ENCODE peak calls at places on chromosome 1, in five cellular contexts. J, N, M, O and U are unnamed samples.

GRCh38 chr1:21320410-21321107 is 30.3 kb upstream of the ECE1 start:
- DNase-seq in M (no peak), N (no peak), O (no peak), J (no peak), U (peak; percentile 34)

GRCh38 chr1:212952596-212952995 is 2.3 kb downstream of the VASH2 start:
- DNase-seq in J (no peak), M (no peak), O (no peak), N (no peak), U (no peak)

GRCh38 chr1:12615916-12616708 is 1.9 kb downstream of the DHRS3 start:
- DNase-seq in N (peak; percentile 66), J (no peak), O (no peak), M (no peak), U (peak; percentile 84)

GRCh38 chr1:93180723-93181613 is at the start of gene CCDC18:
- DNase-seq in M (no peak), J (no peak), N (no peak), O (peak; percentile 55), U (peak; percentile 19)

GRCh38 chr1:227945891-227946623 is 1.7 kb downstream of the WNT9A start:
- DNase-seq in J (no peak), M (peak; percentile 55), O (peak; percentile 24), N (peak; percentile 57), U (peak; percentile 74)

GRCh38 chr1:158333405-158334145 is 2.2 kb upstream of the CD1B start:
- DNase-seq in M (no peak), N (no peak), O (no peak), J (no peak), U (no peak)

GRCh38 chr1:211928993-211929637 is 98.6 kb upstream of the LPGAT1 start:
- DNase-seq in M (peak; percentile 50), O (no peak), J (no peak), N (no peak), U (no peak)

GRCh38 chr1:164440222-164440621 is 118.8 kb upstream of the PBX1 start:
- DNase-seq in J (no peak), O (peak; percentile 18), N (peak; percentile 52), M (no peak), U (peak; percentile 35)

GRCh38 chr1:27589841-27590426 is 14.0 kb downstream of the AHDC1 start:
- DNase-seq in M (no peak), O (no peak), J (no peak), N (peak; percentile 65), U (peak; percentile 77)

GRCh38 chr1:84712288-84712874 is 22.1 kb upstream of the SSX2IP start:
- DNase-seq in J (no peak), N (no peak), O (peak; percentile 21), M (no peak), U (no peak)

GRCh38 chr1:36305915-36306209 is 306 bp upstream of the SH3D21 start:
- DNase-seq in O (no peak), J (no peak), M (no peak), N (no peak), U (no peak)

GRCh38 chr1:16967095-16967567 is 13.3 kb downstream of the MFAP2 start:
- DNase-seq in J (no peak), O (peak; percentile 66), N (peak; percentile 76), M (no peak), U (no peak)

GRCh38 chr1:55212349-55213028 is 2.7 kb downstream of the USP24 start:
- DNase-seq in J (no peak), N (no peak), M (no peak), O (no peak), U (no peak)

GRCh38 chr1:119728007-119728406 is 16.3 kb downstream of the PHGDH start:
- DNase-seq in M (no peak), N (no peak), J (no peak), O (no peak), U (no peak)

GRCh38 chr1:38991638-38992449 is 768 bp downstream of the AKIRIN1 start:
- DNase-seq in O (peak; percentile 25), J (no peak), N (peak; percentile 57), M (peak; percentile 29), U (peak; percentile 70)

GRCh38 chr1:17759114-17759513 is 4.0 kb downstream of the ACTL8 start:
- DNase-seq in O (no peak), M (no peak), N (no peak), J (no peak), U (peak; percentile 59)

GRCh38 chr1:60705026-60705425 is 377.3 kb upstream of the NFIA start:
- DNase-seq in J (no peak), O (no peak), N (no peak), M (no peak), U (no peak)
- H3K4me3 ChIP-seq in J (no peak overlapping the region), O (no peak overlapping the region), N (no peak overlapping the region), M (no peak overlapping the region), U (no peak overlapping the region)

GRCh38 chr1:3352084-3352951 is 102.1 kb upstream of the ARHGEF16 start:
- DNase-seq in O (peak; percentile 82), J (peak; percentile 38), M (no peak), N (no peak), U (peak; percentile 92)
- H3K27me3 ChIP-seq in O (peaks cover 14% of the 10 kb centered on the region), J (peaks cover 6% of the 10 kb centered on the region), M (peaks cover 2% of the 10 kb centered on the region), N (peaks cover 14% of the 10 kb centered on the region), U (no peaks in the 10 kb centered on the region)

GRCh38 chr1:150696995-150697927 is at the start of gene GOLPH3L:
- DNase-seq in J (peak; percentile 97), N (peak; percentile 95), M (peak; percentile 98), O (peak; percentile 99), U (peak; percentile 78)
- H3K4me3 ChIP-seq in J (peak within 1 kb of the TSS; percentile 67), N (peak within 1 kb of the TSS; percentile 62), M (peak within 1 kb of the TSS; percentile 53), O (peak within 1 kb of the TSS; percentile 84), U (peak within 1 kb of the TSS; percentile 59)

GRCh38 chr1:90729484-90730246 is 12.6 kb upstream of the BARHL2 start:
- DNase-seq in M (no peak), O (no peak), J (no peak), N (no peak), U (peak; percentile 94)
- H3K27me3 ChIP-seq in M (peaks cover 3% of the 10 kb centered on the region), O (peaks cover 82% of the 10 kb centered on the region), J (peaks cover 60% of the 10 kb centered on the region), N (peaks cover 100% of the 10 kb centered on the region), U (peaks cover 90% of the 10 kb centered on the region)

GRCh38 chr1:10513199-10513598 is 38.4 kb downstream of the PEX14 start:
- DNase-seq in O (no peak), N (no peak), J (no peak), M (no peak), U (no peak)
- H3K4me3 ChIP-seq in O (no peak overlapping the region), N (no peak overlapping the region), J (no peak overlapping the region), M (no peak overlapping the region), U (no peak overlapping the region)

GRCh38 chr1:3363756-3364155 is 90.7 kb upstream of the ARHGEF16 start:
- DNase-seq in O (no peak), M (no peak), J (no peak), N (no peak), U (no peak)
- H3K27me3 ChIP-seq in O (peaks cover 19% of the 10 kb centered on the region), M (no peaks in the 10 kb centered on the region), J (peaks cover 23% of the 10 kb centered on the region), N (no peaks in the 10 kb centered on the region), U (no peaks in the 10 kb centered on the region)

DNA sequence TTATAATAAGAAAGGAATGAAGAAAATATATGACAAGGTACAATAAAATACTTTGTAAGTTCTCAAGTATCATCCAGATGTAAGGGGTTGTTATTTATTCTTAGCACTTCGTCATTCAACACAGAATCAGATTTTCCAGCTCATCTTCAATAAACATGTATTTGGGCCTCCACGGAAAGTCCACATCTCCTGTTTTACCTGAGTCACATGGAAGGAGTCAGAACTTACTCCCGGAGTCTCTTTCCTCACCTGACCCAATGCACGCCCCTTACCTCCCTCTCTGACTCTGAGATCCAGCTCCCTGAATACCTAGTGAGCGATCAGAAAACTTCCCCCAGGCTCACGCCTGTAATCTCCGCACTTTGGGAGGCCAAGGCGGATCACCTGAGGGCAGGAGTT is 1.5 kb upstream of the PMVK start:
- DNase-seq in O (no peak), J (no peak), N (no peak), M (no peak), U (no peak)
- H3K4me3 ChIP-seq in O (peak overlapping the region; percentile 80), J (peak overlapping the region; percentile 83), N (peak overlapping the region; percentile 61), M (peak overlapping the region; percentile 67), U (no peak overlapping the region)

GRCh38 chr1:5502310-5503194 is 489.7 kb downstream of the NPHP4 start:
- DNase-seq in M (peak; percentile 64), J (no peak), O (no peak), N (no peak), U (no peak)
- H3K27me3 ChIP-seq in M (no peaks in the 10 kb centered on the region), J (no peaks in the 10 kb centered on the region), O (no peaks in the 10 kb centered on the region), N (peaks cover 22% of the 10 kb centered on the region), U (no peaks in the 10 kb centered on the region)

DNA sequence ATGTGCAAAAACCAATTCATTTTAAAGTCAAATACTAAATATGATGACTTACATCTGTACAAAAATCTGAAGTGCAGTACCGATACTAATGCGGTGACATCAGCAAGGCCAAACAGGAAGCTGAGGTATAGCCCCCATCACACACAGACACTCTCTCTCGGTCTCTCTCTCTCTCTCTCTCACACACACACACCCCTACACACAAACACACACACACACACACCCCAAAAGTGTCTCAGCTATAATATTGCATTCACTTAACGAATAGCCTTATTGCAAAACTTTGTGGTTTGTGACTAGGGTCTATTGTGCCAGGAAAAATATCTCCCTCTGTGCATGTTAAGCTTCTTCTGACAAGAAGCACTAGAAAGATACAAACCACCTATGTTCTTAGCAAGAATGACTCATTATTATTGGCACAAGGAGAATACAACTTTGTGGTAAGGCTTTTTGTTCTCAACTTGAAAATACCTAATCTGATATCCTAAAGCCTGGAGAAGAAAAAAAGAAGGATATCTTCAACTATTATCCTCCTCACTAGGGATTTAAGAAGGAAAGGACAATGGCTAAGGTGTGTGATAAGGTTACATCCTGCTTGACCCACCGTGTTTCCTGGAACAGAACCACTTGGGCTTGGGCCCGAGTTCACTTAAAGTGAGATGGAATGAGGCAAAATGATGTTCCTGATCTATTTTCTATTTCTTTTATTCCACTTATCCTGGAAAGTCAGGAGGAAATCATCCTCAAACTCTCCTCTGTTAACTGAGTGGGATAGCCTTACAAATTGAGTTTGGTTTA is 107.1 kb downstream of the NIBAN1 start:
- DNase-seq in J (peak; percentile 82), M (no peak), N (no peak), O (peak; percentile 83), U (no peak)
- H3K4me3 ChIP-seq in J (no peak overlapping the region), M (no peak overlapping the region), N (no peak overlapping the region), O (no peak overlapping the region), U (no peak overlapping the region)

DNA sequence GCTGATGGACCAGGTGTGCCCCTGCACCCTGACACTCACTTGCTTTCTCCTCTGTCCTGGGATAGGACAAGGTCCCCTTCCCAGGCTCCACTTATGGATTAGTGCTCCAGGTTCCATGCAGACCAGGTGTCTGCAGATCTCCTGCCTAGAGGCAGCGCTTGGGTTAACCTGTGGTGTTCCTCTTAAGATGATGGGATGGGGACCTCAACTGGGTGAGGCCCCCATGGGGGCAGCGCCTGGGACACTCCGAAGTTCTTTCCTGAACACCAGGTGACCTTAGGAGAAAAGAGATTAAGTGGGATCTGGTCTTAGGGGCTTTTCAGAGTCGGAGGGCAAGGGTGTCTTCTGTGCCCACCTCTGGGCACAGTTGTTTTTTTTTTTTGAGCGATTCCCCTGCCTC is 21.2 kb downstream of the TNNT2 start:
- DNase-seq in J (no peak), M (no peak), O (no peak), N (no peak), U (no peak)
- H3K27me3 ChIP-seq in J (peaks cover 10% of the 10 kb centered on the region), M (no peaks in the 10 kb centered on the region), O (peaks cover 13% of the 10 kb centered on the region), N (no peaks in the 10 kb centered on the region), U (no peaks in the 10 kb centered on the region)